ENCODE peak calls at places on chromosome 10, in seven cellular contexts. O, D, K, N, H, E and G are unnamed samples. For H3K4me1, the result is how much of the 10 kb centered on the place peaks cover.

GRCh38 chr10:85657478-85658113 is 709.0 kb downstream of the GRID1 start:
- DNase-seq in O (no peak), D (no peak), K (no peak), N (no peak), H (no peak), E (no peak), G (no peak)

GRCh38 chr10:33336606-33337334 is 2.3 kb upstream of the NRP1 start:
- DNase-seq in O (no peak), D (peak), K (no peak), N (peak), H (peak), E (no peak), G (peak)

GRCh38 chr10:128751851-128752250 is 625.6 kb upstream of the MKI67 start:
- DNase-seq in O (no peak), D (no peak), K (no peak), N (no peak), H (no peak), E (no peak), G (no peak)

GRCh38 chr10:68305889-68306288 is 26.0 kb upstream of the HNRNPH3 start:
- DNase-seq in O (no peak), D (no peak), K (no peak), N (no peak), H (no peak), E (no peak), G (no peak)

GRCh38 chr10:130012129-130012528 is 48.1 kb upstream of the EBF3 start:
- DNase-seq in O (no peak), D (no peak), K (no peak), N (no peak), H (no peak), E (no peak), G (no peak)

GRCh38 chr10:113991091-113991860 is 52.4 kb upstream of the ADRB1 start:
- DNase-seq in O (no peak), D (no peak), K (no peak), N (no peak), H (no peak), E (no peak), G (no peak)

GRCh38 chr10:61987951-61988379 is 86.5 kb downstream of the ARID5B start:
- DNase-seq in O (peak), D (no peak), K (no peak), N (no peak), H (no peak), E (no peak), G (no peak)

GRCh38 chr10:129099486-129099885 is 367.6 kb upstream of the MGMT start:
- DNase-seq in O (no peak), D (no peak), K (no peak), N (no peak), H (no peak), E (no peak), G (no peak)

GRCh38 chr10:51698473-51699063 is 827 bp downstream of the CSTF2T start:
- DNase-seq in O (no peak), D (peak), K (peak), N (no peak), H (no peak), E (no peak), G (no peak)

GRCh38 chr10:119737039-119737663 is 11.3 kb downstream of the INPP5F start:
- DNase-seq in O (no peak), D (no peak), K (no peak), N (no peak), H (no peak), E (no peak), G (no peak)

GRCh38 chr10:42149027-42149700 is 489.2 kb downstream of the ZNF33B start:
- DNase-seq in O (no peak), D (no peak), K (no peak), N (no peak), H (no peak), E (peak), G (peak)

GRCh38 chr10:63749915-63750314 is 228.7 kb downstream of the REEP3 start:
- DNase-seq in O (no peak), D (no peak), K (no peak), N (no peak), H (no peak), E (no peak), G (no peak)

GRCh38 chr10:33263453-33263852 is 71.0 kb downstream of the NRP1 start:
- DNase-seq in O (no peak), D (no peak), K (no peak), N (no peak), H (no peak), E (no peak), G (no peak)

GRCh38 chr10:119080521-119081259 is at the start of gene EIF3A:
- DNase-seq in O (peak), D (peak), K (peak), N (peak), H (peak), E (no peak), G (peak)

GRCh38 chr10:93294004-93294403 is 188.1 kb downstream of the MYOF start:
- DNase-seq in O (no peak), D (no peak), K (no peak), N (no peak), H (no peak), E (no peak), G (no peak)

GRCh38 chr10:87092861-87093460 is 1.7 kb downstream of the GLUD1 start:
- DNase-seq in O (peak), D (no peak), K (no peak), N (peak), H (no peak), E (no peak), G (no peak)

GRCh38 chr10:784759-785538 is 95.5 kb upstream of the DIP2C start:
- DNase-seq in O (no peak), D (no peak), K (peak), N (peak), H (no peak), E (peak), G (peak)

GRCh38 chr10:87636313-87636915 is 23.3 kb upstream of the PAPSS2 start:
- DNase-seq in O (no peak), D (no peak), K (no peak), N (no peak), H (no peak), E (no peak), G (no peak)

GRCh38 chr10:30603589-30603988 is 26.0 kb downstream of the LYZL2 start:
- DNase-seq in O (no peak), D (no peak), K (no peak), N (no peak), H (no peak), E (no peak), G (no peak)

GRCh38 chr10:32171213-32171612 is 115.0 kb upstream of the KIF5B start:
- DNase-seq in O (no peak), D (no peak), K (no peak), N (peak), H (no peak), E (no peak), G (no peak)

GRCh38 chr10:83179371-83179770 is 959.9 kb upstream of the GHITM start:
- DNase-seq in O (no peak), D (no peak), K (no peak), N (no peak), H (no peak), E (no peak), G (no peak)

GRCh38 chr10:131269776-131270460 is 41.6 kb downstream of the TCERG1L start:
- DNase-seq in O (no peak), D (no peak), K (no peak), N (no peak), H (peak), E (no peak), G (no peak)

GRCh38 chr10:11631890-11632587 is 20.6 kb upstream of the USP6NL start:
- DNase-seq in O (peak), D (no peak), K (no peak), N (peak), H (no peak), E (no peak), G (no peak)

GRCh38 chr10:128160335-128160734 is 34.1 kb upstream of the MKI67 start:
- DNase-seq in O (no peak), D (no peak), K (no peak), N (no peak), H (no peak), E (no peak), G (no peak)

GRCh38 chr10:87545783-87546182 is 41.1 kb downstream of the MINPP1 start:
- DNase-seq in O (no peak), D (no peak), K (no peak), N (no peak), H (no peak), E (no peak), G (no peak)

GRCh38 chr10:22002531-22003110 is 909 bp downstream of the DNAJC1 start:
- DNase-seq in O (no peak), D (no peak), K (no peak), N (no peak), H (no peak), E (no peak), G (no peak)

GRCh38 chr10:45424668-45425404 is 50.8 kb downstream of the ALOX5 start:
- DNase-seq in O (no peak), D (no peak), K (no peak), N (no peak), H (no peak), E (no peak), G (no peak)

GRCh38 chr10:7945469-7946187 is 108.9 kb upstream of the GATA3 start:
- DNase-seq in O (no peak), D (no peak), K (no peak), N (no peak), H (no peak), E (no peak), G (no peak)

GRCh38 chr10:103666109-103666508 is 172.6 kb downstream of the NEURL1 start:
- DNase-seq in O (no peak), D (no peak), K (peak), N (no peak), H (no peak), E (no peak), G (peak)

GRCh38 chr10:77975086-77975666 is 48.6 kb upstream of the DLG5 start:
- DNase-seq in O (no peak), D (no peak), K (peak), N (peak), H (no peak), E (no peak), G (no peak)
- TF ChIP-seq POLR2A in O (no peak), D (no peak), K (no peak), N (no peak), H (no peak), E (no peak), G (no peak)

GRCh38 chr10:5971315-5971832 is 6.0 kb downstream of the IL15RA start:
- DNase-seq in O (no peak), D (no peak), K (peak), N (peak), H (no peak), E (peak), G (no peak)
- H3K4me1 ChIP-seq in O (under half), D (under half), K (under half), N (under half), H (under half), E (under half), G (under half)

DNA sequence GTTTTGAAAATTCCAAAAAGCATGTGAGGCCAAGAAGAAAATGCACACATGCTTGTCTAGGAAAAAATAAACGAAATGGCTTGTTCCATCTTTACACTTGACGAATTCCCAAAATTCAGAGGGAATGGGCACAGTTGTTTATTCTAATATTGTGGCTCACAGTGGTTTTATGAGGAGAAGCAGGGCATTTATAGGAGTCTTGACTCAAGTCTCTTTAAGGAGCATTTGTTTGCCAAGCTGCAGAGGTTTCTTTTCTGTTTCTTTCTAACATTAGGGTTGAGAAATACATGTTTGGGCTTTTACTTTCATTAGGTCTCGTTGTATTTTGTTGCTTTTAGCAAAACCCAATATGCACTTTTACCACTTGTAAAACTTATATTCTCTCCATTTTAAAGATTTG is 527.5 kb upstream of the ANKRD30A start:
- DNase-seq in O (no peak), D (no peak), K (no peak), N (no peak), H (no peak), E (no peak), G (no peak)
- H3K4me3 ChIP-seq in O (no peak), D (no peak), K (no peak), N (no peak), H (no peak), E (no peak), G (no peak)

DNA sequence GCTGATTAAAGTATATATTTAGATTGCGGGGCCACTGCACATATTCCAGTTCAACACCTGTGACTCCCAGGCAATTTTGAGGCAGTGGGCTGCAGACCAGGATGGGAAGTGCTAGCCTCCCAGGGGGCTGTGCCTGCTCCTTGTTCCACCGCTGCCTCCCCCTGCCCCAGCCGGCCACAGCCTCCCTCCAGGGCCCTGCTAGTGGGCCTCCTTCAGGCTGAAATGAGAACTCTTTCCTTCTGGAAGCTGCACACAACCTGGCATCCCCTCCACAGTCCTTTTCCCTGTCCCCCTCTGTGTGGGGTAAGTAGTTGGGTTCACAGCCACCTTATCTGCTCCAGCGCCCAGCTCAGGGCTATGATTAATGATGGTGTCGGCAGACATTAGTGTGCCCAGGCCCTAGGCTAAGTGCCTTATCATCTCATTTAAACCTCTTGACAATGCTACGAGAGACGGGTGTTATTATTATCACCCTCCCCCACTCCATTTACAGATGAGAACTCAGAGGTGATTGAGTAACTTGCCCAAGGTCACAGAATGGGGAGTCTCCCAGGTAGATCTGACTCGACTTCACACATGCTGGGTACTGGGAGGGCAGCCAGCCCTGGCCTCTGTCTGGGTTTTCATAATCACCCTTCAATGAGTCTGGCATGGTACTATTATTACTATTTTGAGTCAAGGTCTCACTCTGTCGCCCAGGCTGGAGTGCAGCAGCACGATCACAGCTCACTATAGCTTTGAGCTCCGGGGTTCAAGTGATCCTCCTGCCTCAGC is 10.8 kb upstream of the SFRP5 start:
- DNase-seq in O (no peak), D (no peak), K (peak), N (no peak), H (no peak), E (no peak), G (no peak)
- TF ChIP-seq POLR2A in O (no peak), D (no peak), K (no peak), N (no peak), H (no peak), E (no peak), G (no peak)

DNA sequence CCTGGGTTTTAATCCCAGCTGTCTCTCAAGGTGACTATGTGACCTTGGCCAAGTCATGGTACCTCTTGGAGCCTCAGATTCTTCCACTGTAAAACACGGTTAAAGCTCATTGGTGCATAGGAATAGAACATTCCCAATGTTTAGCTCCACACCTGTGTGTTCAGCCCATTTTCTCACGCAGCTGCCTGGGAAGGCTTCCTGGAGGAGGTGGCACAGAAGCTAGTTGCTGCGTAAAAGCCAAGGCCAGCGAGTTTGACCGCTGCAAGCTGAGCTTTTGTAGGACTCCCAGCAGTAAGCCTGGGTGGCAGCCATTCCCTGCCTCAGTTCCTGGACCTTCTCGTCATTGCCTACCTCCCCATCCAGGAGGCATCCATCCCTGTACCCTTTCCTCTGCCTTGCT is 326.6 kb downstream of the RPS24 start:
- DNase-seq in O (no peak), D (no peak), K (no peak), N (no peak), H (no peak), E (no peak), G (no peak)
- H3K4me1 ChIP-seq in O (under half), D (under half), K (under half), N (under half), H (under half), E (under half), G (under half)

DNA sequence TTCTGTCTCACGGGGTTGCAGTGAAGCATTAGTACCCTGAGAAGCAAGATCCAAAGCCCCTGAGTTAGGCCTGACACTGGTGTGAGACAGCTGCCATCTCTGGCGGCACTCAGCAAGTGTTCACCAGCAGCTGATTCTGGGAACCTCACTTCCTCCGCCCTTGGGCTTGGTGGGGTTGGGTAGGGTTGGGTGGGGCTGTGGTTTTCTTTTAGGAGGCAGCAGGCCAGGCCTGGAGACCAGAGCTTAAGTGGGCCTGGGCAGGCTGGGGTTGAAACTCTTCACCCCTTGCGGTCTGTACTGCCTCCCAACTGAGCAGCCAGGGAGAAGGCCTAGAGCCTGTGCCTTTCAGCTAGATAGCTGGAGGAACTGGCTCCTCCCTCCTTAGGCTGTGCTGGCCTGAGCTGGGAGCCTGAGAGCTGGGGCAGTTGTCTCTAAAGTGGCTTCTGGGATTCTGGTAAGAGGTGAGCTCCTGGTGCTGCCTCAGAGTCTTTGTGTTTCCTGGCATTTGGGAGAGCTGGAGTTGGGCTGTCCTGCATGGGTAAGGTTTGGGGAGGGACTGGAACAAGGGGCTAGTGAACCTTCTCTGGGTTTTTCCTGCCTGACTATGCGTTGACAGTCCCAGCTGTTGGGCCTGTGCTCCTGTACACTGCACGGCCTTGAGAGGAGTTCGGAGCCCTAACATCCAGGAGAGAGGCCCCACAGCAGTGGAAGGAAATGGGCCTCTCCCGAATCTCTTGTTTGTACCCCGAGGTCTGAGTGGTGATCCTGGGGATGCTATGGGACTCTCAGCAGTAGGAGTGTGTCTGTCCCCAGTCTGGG is 5.1 kb downstream of the TSPAN14 start:
- DNase-seq in O (peak), D (no peak), K (peak), N (peak), H (peak), E (no peak), G (peak)
- H3K4me3 ChIP-seq in O (peak), D (no peak), K (peak), N (no peak), H (peak), E (peak), G (no peak)

DNA sequence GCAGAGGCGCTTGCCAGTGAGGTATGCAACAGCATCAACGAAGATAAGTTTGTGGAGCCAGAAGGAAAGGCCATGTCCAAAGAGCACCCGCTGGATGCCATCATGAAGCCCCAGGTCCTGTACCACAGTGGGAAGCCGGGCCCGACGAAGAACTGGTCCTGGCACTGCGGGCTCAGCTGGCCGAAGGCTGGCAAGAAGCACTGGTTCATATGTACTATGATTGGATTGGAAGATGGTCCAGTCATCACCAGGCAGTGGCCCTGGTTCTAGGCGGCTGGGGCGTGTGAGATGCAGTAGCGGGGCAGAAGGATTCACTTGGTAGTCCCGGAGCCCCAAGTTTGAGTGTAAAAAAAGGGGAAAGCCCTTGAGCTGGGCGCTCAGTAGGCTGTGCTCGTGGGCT is 3.9 kb downstream of the NDST2 start:
- DNase-seq in O (no peak), D (no peak), K (no peak), N (no peak), H (no peak), E (no peak), G (no peak)
- TF ChIP-seq POLR2A in O (no peak), D (no peak), K (no peak), N (no peak), H (no peak), E (no peak), G (no peak)

GRCh38 chr10:71965623-71966022 is 1.4 kb downstream of the CHST3 start:
- DNase-seq in O (no peak), D (no peak), K (no peak), N (no peak), H (no peak), E (no peak), G (peak)
- H3K4me1 ChIP-seq in O (under half), D (under half), K (half or more), N (under half), H (half or more), E (half or more), G (half or more)

GRCh38 chr10:117536359-117536861 is 6.1 kb upstream of the EMX2 start:
- DNase-seq in O (no peak), D (no peak), K (no peak), N (no peak), H (no peak), E (no peak), G (no peak)

GRCh38 chr10:117536862-117537435 is 5.6 kb upstream of the EMX2 start:
- DNase-seq in O (no peak), D (peak), K (no peak), N (no peak), H (no peak), E (no peak), G (no peak)

GRCh38 chr10:117537904-117538524 is 4.5 kb upstream of the EMX2 start:
- DNase-seq in O (peak), D (no peak), K (no peak), N (no peak), H (no peak), E (no peak), G (no peak)

GRCh38 chr10:117535752-117536358 is 6.7 kb upstream of the EMX2 start:
- DNase-seq in O (no peak), D (no peak), K (no peak), N (no peak), H (no peak), E (no peak), G (no peak)

GRCh38 chr10:117537436-117537903 is 5.1 kb upstream of the EMX2 start:
- DNase-seq in O (no peak), D (peak), K (no peak), N (no peak), H (no peak), E (no peak), G (no peak)
- H3K4me3 ChIP-seq in O (no peak), D (peak), K (peak), N (no peak), H (peak), E (no peak), G (peak)